ENCODE peak calls at places on chromosomes 11 and 22, in seven cellular contexts. J is epithelial cell of proximal tubule, L is COLO829, R is OCI-LY7, A is NCI-H2081, S is germinal center, M is amygdala. E is an unnamed sample.

GRCh38 chr11:96074551-96075309 is 150.8 kb upstream of the MTMR2 start:
- DNase-seq in R (no peak), M (no peak), S (no peak), J (no peak), L (no peak), A (no peak), E (no peak)

GRCh38 chr11:112999518-112999917 is 38.3 kb downstream of the NCAM1 start:
- DNase-seq in M (no peak), A (peak), S (no peak), J (no peak), R (no peak), L (no peak), E (no peak)

GRCh38 chr11:128458316-128458715 is 129.0 kb downstream of the ETS1 start:
- DNase-seq in S (no peak), M (no peak), J (peak), L (peak), A (no peak), R (no peak), E (no peak)

GRCh38 chr22:41563051-41563711 is 2.4 kb downstream of the CSDC2 start:
- DNase-seq in R (no peak), S (no peak), M (no peak), L (no peak), J (no peak), A (no peak), E (peak)

GRCh38 chr11:34192481-34193401 is 87.3 kb downstream of the NAT10 start:
- DNase-seq in S (no peak), L (peak), A (peak), J (no peak), R (no peak), M (peak), E (peak)

GRCh38 chr11:19696073-19696472 is 16.6 kb upstream of the NAV2 start:
- DNase-seq in A (no peak), S (no peak), M (no peak), J (no peak), R (no peak), L (no peak), E (no peak)

GRCh38 chr22:23705358-23705757 is 14.5 kb downstream of the RGL4 start:
- DNase-seq in R (no peak), S (no peak), A (no peak), M (no peak), L (no peak), J (no peak), E (no peak)

GRCh38 chr11:70201876-70202861 is 927 bp upstream of the FADD start:
- DNase-seq in R (no peak), L (no peak), A (no peak), J (no peak), S (no peak), M (no peak), E (peak)

GRCh38 chr11:130637566-130637965 is 189.1 kb downstream of the ADAMTS15 start:
- DNase-seq in R (no peak), M (no peak), A (no peak), S (no peak), J (no peak), L (no peak), E (no peak)